ENCODE peak calls at places on chromosome 20, in five cellular contexts. I, M, C, L and U are unnamed samples.

GRCh38 chr20:62758226-62758912 is 37.9 kb upstream of the MRGBP start:
- DNase-seq in I (no peak), M (no peak), C (no peak), L (no peak), U (no peak)

GRCh38 chr20:10501377-10501776 is 66.3 kb downstream of the SLX4IP start:
- DNase-seq in I (no peak), M (no peak), C (no peak), L (no peak), U (no peak)

GRCh38 chr20:37688093-37688492 is 5.7 kb upstream of the CTNNBL1 start:
- DNase-seq in I (no peak), M (no peak), C (no peak), L (no peak), U (no peak)

GRCh38 chr20:431012-431904 is 23.2 kb downstream of the RBCK1 start:
- DNase-seq in I (peak), M (peak), C (no peak), L (peak), U (peak)

GRCh38 chr20:5141615-5142014 is 14.8 kb downstream of the CDS2 start:
- DNase-seq in I (no peak), M (no peak), C (no peak), L (no peak), U (no peak)

GRCh38 chr20:10987651-10988383 is 314.0 kb upstream of the JAG1 start:
- DNase-seq in I (no peak), M (no peak), C (no peak), L (no peak), U (no peak)

GRCh38 chr20:42530855-42531674 is 658.6 kb downstream of the PTPRT start:
- DNase-seq in I (peak), M (peak), C (no peak), L (no peak), U (peak)

GRCh38 chr20:24376523-24377085 is 92.8 kb upstream of the SYNDIG1 start:
- DNase-seq in I (no peak), M (peak), C (no peak), L (no peak), U (no peak)

GRCh38 chr20:53736757-53737403 is 143.2 kb upstream of the ZNF217 start:
- DNase-seq in I (no peak), M (no peak), C (no peak), L (no peak), U (peak)